ENCODE peak calls at places on chromosomes 5 and 9, in four cellular contexts. X is left ventricle myocardium inferior, Y is Panc1, L is foreskin fibroblast. P is an unnamed sample.

GRCh38 chr5:133316346-133317343 is 264.8 kb downstream of the HSPA4 start:
- DNase-seq in Y (no peak), X (no peak), L (no peak), P (no peak)

GRCh38 chr5:172339264-172340180 is 56.0 kb upstream of the UBTD2 start:
- DNase-seq in X (no peak), Y (no peak), L (no peak), P (no peak)

GRCh38 chr9:87007711-87008360 is 60.5 kb upstream of the GAS1 start:
- DNase-seq in X (no peak), Y (no peak), L (peak), P (no peak)

GRCh38 chr9:125568616-125569015 is 138.4 kb downstream of the MAPKAP1 start:
- DNase-seq in Y (no peak), X (no peak), L (peak), P (no peak)

GRCh38 chr9:74499111-74499601 is 2.0 kb downstream of the RORB start:
- DNase-seq in Y (no peak), L (peak), X (no peak), P (no peak)

GRCh38 chr5:97267767-97268166 is 84.7 kb upstream of the RIOK2 start:
- DNase-seq in X (no peak), Y (no peak), L (no peak), P (no peak)

GRCh38 chr5:123176224-123176937 is 87.3 kb downstream of the PRDM6 start:
- DNase-seq in Y (no peak), X (no peak), L (peak), P (no peak)

GRCh38 chr9:118522093-118523028 is 818.2 kb downstream of the TLR4 start:
- DNase-seq in Y (peak), X (peak), L (peak), P (no peak)

GRCh38 chr9:130137870-130138653 is 34.1 kb upstream of the NCS1 start:
- DNase-seq in Y (no peak), L (peak), X (peak), P (no peak)

GRCh38 chr9:117403848-117404247 is 11.0 kb downstream of the ASTN2 start:
- DNase-seq in L (no peak), X (no peak), Y (no peak), P (no peak)

GRCh38 chr5:150294551-150295071 is 5.0 kb upstream of the CAMK2A start:
- DNase-seq in L (no peak), Y (no peak), X (no peak), P (no peak)

GRCh38 chr5:82991678-82992323 is 85.4 kb downstream of the TMEM167A start:
- DNase-seq in L (no peak), Y (no peak), X (no peak), P (no peak)

GRCh38 chr5:86546582-86546981 is 71.2 kb upstream of the COX7C start:
- DNase-seq in X (no peak), L (no peak), Y (no peak), P (no peak)

GRCh38 chr9:124894741-124895170 is 32.8 kb downstream of the ARPC5L start:
- DNase-seq in Y (no peak), L (peak), X (no peak), P (peak)

GRCh38 chr9:16321461-16322119 is 548.9 kb downstream of the BNC2 start:
- DNase-seq in Y (no peak), L (peak), X (no peak), P (no peak)

GRCh38 chr5:52952483-52952882 is 36.7 kb upstream of the ITGA2 start:
- DNase-seq in L (no peak), X (no peak), Y (no peak), P (no peak)

GRCh38 chr9:5429873-5430564 is 7.7 kb downstream of the PLGRKT start:
- DNase-seq in X (no peak), Y (no peak), L (no peak), P (no peak)

GRCh38 chr5:132411382-132411925 is 41.9 kb downstream of the SLC22A5 start:
- DNase-seq in L (peak), Y (no peak), X (no peak), P (no peak)

GRCh38 chr5:88093765-88094164 is 174.9 kb downstream of the TMEM161B start:
- DNase-seq in X (no peak), L (no peak), Y (no peak), P (no peak)

GRCh38 chr5:38670066-38670465 is 113.6 kb upstream of the LIFR start:
- DNase-seq in Y (no peak), X (no peak), L (no peak), P (no peak)

GRCh38 chr9:3887798-3888495 is 362.1 kb upstream of the RFX3 start:
- DNase-seq in X (no peak), L (no peak), Y (no peak), P (no peak)

GRCh38 chr5:1174122-1174936 is 27.1 kb upstream of the SLC6A19 start:
- DNase-seq in Y (peak), X (peak), L (peak), P (peak)

GRCh38 chr5:42718591-42718990 is 38.0 kb upstream of the CCDC152 start:
- DNase-seq in X (no peak), Y (no peak), L (peak), P (no peak)

GRCh38 chr5:68960961-68961360 is 132.9 kb upstream of the SLC30A5 start:
- DNase-seq in L (no peak), Y (no peak), X (no peak), P (no peak)

GRCh38 chr5:158340608-158341007 is 481.7 kb upstream of the CLINT1 start:
- DNase-seq in X (no peak), Y (no peak), L (no peak), P (no peak)

GRCh38 chr5:155475318-155475717 is 461.8 kb downstream of the KIF4B start:
- DNase-seq in X (no peak), Y (no peak), L (no peak), P (no peak)

GRCh38 chr5:151150484-151151262 is 6.9 kb downstream of the ANXA6 start:
- DNase-seq in L (peak), Y (no peak), X (peak), P (no peak)

GRCh38 chr9:109166171-109166770 is 778 bp downstream of the FRRS1L start:
- DNase-seq in Y (no peak), X (no peak), L (no peak), P (no peak)
- H3K4me3 ChIP-seq in Y (no peak), X (peak), L (no peak), P (no peak)

GRCh38 chr5:10301266-10301665 is 6.4 kb downstream of the CMBL start:
- DNase-seq in Y (no peak), X (no peak), L (no peak), P (no peak)
- H3K4me3 ChIP-seq in Y (peak), X (peak), L (no peak), P (no peak)

DNA sequence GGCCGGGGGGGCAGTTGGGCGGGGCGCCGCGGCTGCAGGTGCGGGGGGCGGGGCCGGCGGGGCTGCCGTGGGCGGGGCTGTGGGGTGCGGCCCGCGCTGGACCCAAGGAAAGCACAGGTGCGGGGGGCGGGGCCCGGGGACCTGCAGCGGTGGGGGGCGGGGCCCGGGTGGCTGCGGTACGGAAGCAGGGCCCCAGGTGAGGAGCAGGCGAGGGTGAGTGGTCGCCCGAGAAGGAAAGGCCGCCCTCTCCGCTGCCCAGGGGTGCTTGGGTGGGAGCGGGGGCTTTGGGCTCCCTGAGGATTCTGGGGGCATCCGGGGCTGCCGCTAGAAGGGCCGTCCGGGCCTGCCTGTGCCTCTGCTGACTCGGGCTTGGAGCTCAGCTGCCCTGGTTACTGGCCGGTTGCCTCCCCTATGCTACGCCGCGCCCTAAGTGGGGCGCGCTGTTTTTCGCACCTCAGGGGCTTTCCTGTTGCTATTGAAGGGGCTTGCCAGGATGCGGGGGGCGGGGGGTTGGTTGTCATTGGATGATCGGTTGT is 767 bp downstream of the RALGPS1 start:
- DNase-seq in Y (no peak), L (no peak), X (peak), P (no peak)
- H3K4me3 ChIP-seq in Y (peak), L (peak), X (peak), P (peak)

DNA sequence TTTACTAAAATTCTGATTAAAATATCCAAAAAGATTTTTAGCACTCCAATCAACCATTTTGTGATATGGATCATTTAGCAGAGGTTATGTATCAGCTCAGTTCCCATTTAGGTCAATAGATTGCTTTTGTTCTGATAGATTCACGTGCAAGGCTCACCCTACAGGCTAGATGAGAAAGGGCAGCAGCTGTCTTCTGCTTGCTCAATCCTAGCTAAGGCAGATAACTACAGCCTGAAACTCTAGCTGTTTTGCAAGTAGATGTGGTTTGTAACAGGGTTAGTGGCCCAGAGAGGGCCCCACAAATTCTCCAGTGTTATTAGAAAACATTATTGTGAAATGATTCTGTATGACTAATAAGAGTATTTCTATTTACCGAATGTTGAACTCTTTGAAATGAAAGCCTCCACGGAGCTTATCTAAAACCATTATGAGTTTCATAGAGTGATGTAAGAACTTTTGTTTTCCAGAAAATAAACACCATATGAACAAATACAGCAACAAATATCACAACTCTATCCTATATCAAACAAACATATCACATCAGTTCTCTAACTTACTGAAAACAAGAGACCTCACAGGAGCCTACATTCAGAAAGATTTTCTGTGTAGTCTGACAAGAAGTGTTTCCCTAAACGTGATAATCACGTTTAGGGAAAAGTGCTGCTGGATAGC is 841.9 kb upstream of the ACO1 start:
- DNase-seq in Y (peak), X (no peak), L (peak), P (no peak)
- H3K4me3 ChIP-seq in Y (no peak), X (no peak), L (no peak), P (peak)